ENCODE peak calls at places on chromosomes 11 and 22, in seven cellular contexts. H is ovary, N is prostate gland, Y is esophagus squamous epithelium, J is pancreas, P is dorsolateral prefrontal cortex, D is Peyer's patch. U is an unnamed sample.

GRCh38 chr22:48895831-48896765 is 931.6 kb downstream of the BRD1 start:
- DNase-seq in N (no peak), P (peak; percentile 32), J (no peak), D (no peak), Y (no peak), H (no peak), U (no peak)

GRCh38 chr11:126855536-126855935 is 145.0 kb downstream of the KIRREL3 start:
- DNase-seq in P (no peak), Y (no peak), D (no peak), H (no peak), N (no peak), J (no peak), U (no peak)

GRCh38 chr11:96033054-96033453 is 109.1 kb upstream of the MTMR2 start:
- DNase-seq in J (no peak), H (no peak), P (no peak), N (no peak), Y (no peak), D (no peak), U (no peak)

GRCh38 chr11:121780971-121781370 is 328.2 kb upstream of the SORL1-AS1 start:
- DNase-seq in N (no peak), Y (no peak), H (peak; percentile 68), D (no peak), P (no peak), J (no peak), U (no peak)

GRCh38 chr11:45834298-45834756 is 12.9 kb upstream of the CRY2 start:
- DNase-seq in D (no peak), N (no peak), H (no peak), J (no peak), P (no peak), Y (no peak), U (no peak)

GRCh38 chr22:28600546-28601143 is 79.0 kb downstream of the TTC28 start:
- DNase-seq in P (no peak), H (no peak), D (no peak), N (no peak), Y (no peak), J (no peak), U (peak; percentile 53)

GRCh38 chr22:27336151-27337090 is 465.1 kb downstream of the MN1 start:
- DNase-seq in H (no peak), J (no peak), N (no peak), Y (no peak), P (no peak), D (no peak), U (no peak)

GRCh38 chr11:19326499-19326898 is 85.8 kb upstream of the E2F8 start:
- DNase-seq in N (no peak), P (no peak), H (no peak), D (no peak), Y (no peak), J (no peak), U (no peak)

GRCh38 chr22:27804016-27804415 is 2.5 kb upstream of the MN1 start:
- DNase-seq in Y (no peak), H (peak; percentile 31), P (no peak), J (no peak), D (no peak), N (no peak), U (no peak)

GRCh38 chr11:76803023-76803422 is 19.9 kb downstream of the TSKU start:
- DNase-seq in N (peak; percentile 3), Y (no peak), D (no peak), H (no peak), J (no peak), P (no peak), U (no peak)

GRCh38 chr11:70906101-70906500 is 346.3 kb downstream of the SHANK2 start:
- DNase-seq in H (no peak), D (no peak), J (no peak), Y (no peak), P (no peak), N (no peak), U (no peak)

GRCh38 chr22:42365942-42366660 is 66.1 kb downstream of the NFAM1 start:
- DNase-seq in J (no peak), D (no peak), N (no peak), Y (no peak), H (no peak), P (no peak), U (no peak)

GRCh38 chr22:42366815-42367581 is 65.2 kb downstream of the NFAM1 start:
- DNase-seq in D (no peak), H (no peak), Y (no peak), J (peak; percentile 60), P (peak; percentile 68), N (peak; percentile 73), U (no peak)

GRCh38 chr22:42363851-42364250 is 68.4 kb downstream of the NFAM1 start:
- DNase-seq in N (no peak), D (no peak), P (no peak), J (no peak), Y (no peak), H (no peak), U (no peak)

GRCh38 chr22:42364641-42365336 is 67.4 kb downstream of the NFAM1 start:
- DNase-seq in H (peak; percentile 47), Y (no peak), N (no peak), P (no peak), D (no peak), J (no peak), U (no peak)

GRCh38 chr22:42365337-42365865 is 66.8 kb downstream of the NFAM1 start:
- DNase-seq in N (no peak), P (no peak), D (no peak), Y (no peak), H (no peak), J (no peak), U (no peak)
- H3K4me3 ChIP-seq in N (no peak overlapping the region), P (peak overlapping the region; percentile 30), D (no peak overlapping the region), Y (peak overlapping the region; percentile 15), H (no peak overlapping the region), J (no peak overlapping the region), U (no peak overlapping the region)

DNA sequence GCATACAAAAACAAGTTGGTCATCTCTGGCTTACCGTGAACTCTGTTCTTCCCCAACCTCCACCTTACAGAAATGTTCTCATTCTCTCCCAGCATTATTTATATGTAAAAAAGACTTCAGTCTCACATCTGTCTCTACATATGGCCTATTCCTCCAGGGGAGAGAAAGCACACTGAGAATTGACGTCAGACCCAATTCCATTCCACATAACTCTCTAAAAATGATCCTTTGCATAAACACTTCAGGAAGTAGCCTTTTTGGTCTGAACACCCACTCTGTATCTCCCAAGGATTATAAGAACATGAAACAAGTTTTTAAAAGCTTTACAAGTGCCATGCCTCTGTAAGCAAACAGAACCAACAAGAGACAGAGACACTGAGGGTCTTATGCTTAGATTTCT is 48.4 kb upstream of the PPP2R1B start:
- DNase-seq in J (no peak), H (no peak), N (no peak), Y (no peak), P (no peak), D (no peak), U (no peak)
- H3K4me3 ChIP-seq in J (no peak overlapping the region), H (no peak overlapping the region), N (no peak overlapping the region), Y (no peak overlapping the region), P (no peak overlapping the region), D (no peak overlapping the region), U (no peak overlapping the region)

GRCh38 chr11:16173798-16174197 is 182.5 kb downstream of the SOX6 start:
- DNase-seq in D (no peak), H (no peak), P (no peak), Y (no peak), N (no peak), J (no peak), U (peak; percentile 24)
- H3K4me3 ChIP-seq in D (no peak overlapping the region), H (no peak overlapping the region), P (no peak overlapping the region), Y (no peak overlapping the region), N (no peak overlapping the region), J (no peak overlapping the region), U (no peak overlapping the region)

GRCh38 chr22:32801436-32802290 is at the start of gene TIMP3:
- DNase-seq in J (peak; percentile 68), D (peak; percentile 38), H (peak; percentile 86), N (peak; percentile 74), Y (no peak), P (peak; percentile 64), U (no peak)

GRCh38 chr22:32804036-32804435 is 2.5 kb downstream of the TIMP3 start:
- DNase-seq in D (no peak), H (no peak), Y (no peak), J (no peak), N (no peak), P (no peak), U (no peak)

GRCh38 chr22:32804823-32805585 is 3.5 kb downstream of the TIMP3 start:
- DNase-seq in N (no peak), Y (no peak), H (no peak), J (no peak), P (no peak), D (no peak), U (no peak)

GRCh38 chr22:32802291-32802826 is 854 bp downstream of the TIMP3 start:
- DNase-seq in H (no peak), N (no peak), J (no peak), D (no peak), Y (no peak), P (no peak), U (no peak)

GRCh38 chr22:32803020-32803758 is 1.7 kb downstream of the TIMP3 start:
- DNase-seq in D (no peak), P (no peak), N (no peak), H (no peak), J (no peak), Y (no peak), U (no peak)
- H3K4me3 ChIP-seq in D (peak overlapping the region; percentile 42), P (peak overlapping the region; percentile 75), N (peak overlapping the region; percentile 70), H (peak overlapping the region; percentile 61), J (peak overlapping the region; percentile 44), Y (peak overlapping the region; percentile 80), U (peak overlapping the region; percentile 78)

DNA sequence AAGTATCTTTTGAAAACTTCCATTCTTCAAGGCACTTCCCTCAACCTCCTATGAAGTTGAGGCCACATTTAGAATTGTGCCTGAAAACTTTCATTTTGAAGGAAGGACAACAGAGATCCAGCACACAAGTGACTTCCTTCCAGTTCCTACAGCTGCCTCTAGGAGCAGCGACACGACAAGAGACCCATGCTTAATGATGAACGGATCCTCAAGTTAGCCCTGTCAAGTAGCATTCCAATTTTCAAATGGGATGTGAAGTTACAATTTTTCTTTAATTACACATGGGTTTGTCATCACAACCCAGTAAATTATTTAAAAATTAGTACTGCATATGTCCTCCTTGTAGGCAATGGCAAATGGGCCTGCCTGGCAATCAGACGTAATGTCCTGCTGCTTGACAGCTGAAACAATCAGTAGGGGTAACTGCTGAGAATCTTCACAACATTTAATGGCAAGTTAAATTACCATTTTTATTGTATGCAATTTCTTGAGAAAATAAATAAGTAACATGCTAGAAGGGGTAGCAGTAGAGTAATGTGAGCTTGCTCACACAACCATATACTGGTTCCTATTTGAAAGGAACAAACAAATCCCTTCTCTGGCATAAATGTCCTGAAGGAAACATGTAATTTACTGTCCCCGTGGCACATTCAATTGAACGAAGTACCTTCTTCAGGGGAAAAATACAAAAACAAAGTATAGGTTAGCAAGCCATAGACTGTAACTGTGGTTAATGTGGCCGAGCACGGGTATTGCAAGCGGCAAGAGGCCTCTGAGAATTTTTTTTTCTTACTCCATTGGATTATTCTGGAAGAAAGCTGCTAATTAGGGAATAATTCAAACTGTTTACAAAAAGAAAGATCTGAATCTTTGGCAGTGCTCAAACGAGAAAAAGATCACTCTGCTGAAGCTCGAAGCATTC is 288.3 kb downstream of the CADM1 start:
- DNase-seq in Y (no peak), H (no peak), J (no peak), P (no peak), D (no peak), N (no peak), U (peak; percentile 16)
- H3K4me3 ChIP-seq in Y (no peak overlapping the region), H (no peak overlapping the region), J (no peak overlapping the region), P (no peak overlapping the region), D (no peak overlapping the region), N (no peak overlapping the region), U (no peak overlapping the region)

U was measured in HepG2.